ENCODE peak calls at places on chromosome 6, in nine cellular contexts. B is heart right ventricle; O is stomach; E is body of pancreas; A is sigmoid colon; N is mammary epithelial cell; I is CD8-positive, alpha-beta T cell; V is GM23338; L is tibial nerve. R is an unnamed sample.

GRCh38 chr6:33958208-33958862 is 154.5 kb upstream of the MLN start:
- DNase-seq in B (no peak), O (no peak), E (no peak), A (no peak), N (no peak), I (no peak), V (peak), L (no peak), R (no peak)

GRCh38 chr6:109255946-109256628 is 126.2 kb downstream of the CD164 start:
- DNase-seq in B (no peak), O (no peak), E (peak), A (no peak), N (no peak), I (no peak), V (no peak), L (no peak), R (no peak)

GRCh38 chr6:40563111-40563510 is 24.1 kb downstream of the LRFN2 start:
- DNase-seq in B (no peak), O (no peak), E (no peak), A (no peak), N (no peak), I (no peak), V (peak), L (no peak), R (no peak)

GRCh38 chr6:42339991-42340401 is 111.7 kb downstream of the TRERF1 start:
- DNase-seq in B (no peak), O (no peak), E (no peak), A (no peak), N (peak), I (no peak), V (no peak), L (no peak), R (peak)

GRCh38 chr6:170017603-170018274 is 266.3 kb downstream of the ERMARD start:
- DNase-seq in B (no peak), O (no peak), E (no peak), A (no peak), N (no peak), I (no peak), V (no peak), L (no peak), R (no peak)

GRCh38 chr6:137165375-137166246 is 7.8 kb downstream of the IL22RA2 start:
- DNase-seq in B (no peak), O (peak), E (peak), A (no peak), N (peak), I (no peak), V (no peak), L (no peak), R (peak)

GRCh38 chr6:111307275-111307858 is 175.7 kb downstream of the REV3L start:
- DNase-seq in B (no peak), O (no peak), E (no peak), A (no peak), N (no peak), I (no peak), V (no peak), L (no peak), R (no peak)

GRCh38 chr6:158816329-158816728 is 2.8 kb downstream of the EZR start:
- DNase-seq in B (no peak), O (no peak), E (peak), A (no peak), N (no peak), I (no peak), V (no peak), L (no peak), R (no peak)

GRCh38 chr6:28683945-28684538 is 158.4 kb downstream of the GPX5 start:
- DNase-seq in B (no peak), O (no peak), E (peak), A (no peak), N (peak), I (no peak), V (peak), L (no peak), R (no peak)

GRCh38 chr6:163321717-163322116 is 92.8 kb upstream of the QKI start:
- DNase-seq in B (no peak), O (no peak), E (no peak), A (no peak), N (no peak), I (no peak), V (no peak), L (no peak), R (no peak)

GRCh38 chr6:12286381-12287132 is 3.6 kb upstream of the EDN1 start:
- DNase-seq in B (no peak), O (no peak), E (no peak), A (no peak), N (no peak), I (no peak), V (no peak), L (no peak), R (no peak)

GRCh38 chr6:13916230-13916944 is 8.4 kb upstream of the RNF182 start:
- DNase-seq in B (no peak), O (no peak), E (peak), A (no peak), N (peak), I (no peak), V (no peak), L (no peak), R (no peak)

GRCh38 chr6:54107470-54107869 is 3.8 kb upstream of the MLIP start:
- DNase-seq in B (no peak), O (no peak), E (no peak), A (no peak), N (no peak), I (no peak), V (no peak), L (no peak), R (no peak)

GRCh38 chr6:29791162-29791561 is 36.5 kb upstream of the HLA-G start:
- DNase-seq in B (no peak), O (no peak), E (no peak), A (no peak), N (peak), I (no peak), V (no peak), L (no peak), R (peak)

GRCh38 chr6:170516783-170517616 is 36.1 kb downstream of the PSMB1 start:
- DNase-seq in B (peak), O (peak), E (peak), A (no peak), N (peak), I (peak), V (peak), L (no peak), R (no peak)

GRCh38 chr6:105836379-105836778 is 249.8 kb upstream of the PRDM1 start:
- DNase-seq in B (no peak), O (no peak), E (no peak), A (no peak), N (no peak), I (no peak), V (no peak), L (no peak), R (no peak)

GRCh38 chr6:119349041-119349340 is 570 bp downstream of the MAN1A1 start:
- DNase-seq in B (no peak), O (peak), E (no peak), A (no peak), N (no peak), I (no peak), V (no peak), L (no peak), R (no peak)

GRCh38 chr6:119348308-119349040 is 1.1 kb downstream of the MAN1A1 start:
- DNase-seq in B (peak), O (peak), E (peak), A (peak), N (no peak), I (peak), V (peak), L (no peak), R (no peak)

GRCh38 chr6:119349341-119350201 is at the start of gene MAN1A1:
- DNase-seq in B (peak), O (peak), E (peak), A (peak), N (peak), I (peak), V (peak), L (peak), R (peak)

GRCh38 chr6:119351005-119351394 is 1.4 kb upstream of the MAN1A1 start:
- DNase-seq in B (no peak), O (no peak), E (no peak), A (no peak), N (peak), I (no peak), V (no peak), L (no peak), R (no peak)

GRCh38 chr6:119350202-119351004 is 842 bp upstream of the MAN1A1 start:
- DNase-seq in B (peak), O (no peak), E (peak), A (no peak), N (peak), I (peak), V (peak), L (no peak), R (peak)
- H3K27ac ChIP-seq in B (peak), O (peak), E (peak), A (peak), N (no peak), I (peak), V (no peak), L (peak), R (peak)

GRCh38 chr6:4354181-4354580 is 218.8 kb upstream of the ECI2 start:
- DNase-seq in B (no peak), O (peak), E (no peak), A (no peak), N (no peak), I (no peak), V (peak), L (no peak), R (no peak)
- TF ChIP-seq CTCF in B (no peak), O (no peak), E (no peak), A (no peak), N (no peak), I (no peak), V (peak), L (no peak), R (peak)

GRCh38 chr6:164415832-164416563 is 893.4 kb downstream of the C6orf118 start:
- DNase-seq in B (peak), O (no peak), E (no peak), A (no peak), N (no peak), I (no peak), V (no peak), L (no peak), R (no peak)
- H3K27ac ChIP-seq in B (peak), O (no peak), E (no peak), A (no peak), N (no peak), I (no peak), V (no peak), L (no peak), R (no peak)

DNA sequence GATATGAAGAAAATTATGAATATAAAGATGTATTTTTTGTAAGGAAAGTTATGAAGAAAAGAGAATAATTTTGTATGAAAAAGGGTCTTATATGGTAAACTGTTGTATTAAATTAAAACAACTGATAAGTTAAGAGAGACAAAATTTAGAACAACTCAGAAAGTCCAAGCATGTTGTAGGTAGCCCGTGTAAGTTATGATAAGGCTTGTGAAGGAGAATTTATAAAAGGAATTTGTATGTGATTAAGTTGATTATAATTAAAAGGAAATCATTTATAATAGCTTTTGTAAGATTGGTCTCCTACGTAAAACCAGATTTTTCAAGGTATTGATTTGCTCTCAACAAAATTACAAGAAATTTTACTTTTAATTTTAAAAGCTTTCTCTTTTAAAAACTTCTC is 1579.3 kb downstream of the HACE1 start:
- DNase-seq in B (no peak), O (no peak), E (no peak), A (no peak), N (no peak), I (no peak), V (no peak), L (no peak), R (no peak)
- TF ChIP-seq CTCF in B (no peak), O (no peak), E (no peak), A (no peak), N (no peak), I (no peak), V (no peak), L (no peak), R (no peak)

GRCh38 chr6:121314407-121315112 is 19.7 kb downstream of the TBC1D32 start:
- DNase-seq in B (no peak), O (no peak), E (no peak), A (no peak), N (no peak), I (no peak), V (no peak), L (no peak), R (no peak)

GRCh38 chr6:121305957-121306607 is 28.2 kb downstream of the TBC1D32 start:
- DNase-seq in B (no peak), O (no peak), E (no peak), A (no peak), N (peak), I (no peak), V (peak), L (no peak), R (peak)

GRCh38 chr6:121309768-121310473 is 24.4 kb downstream of the TBC1D32 start:
- DNase-seq in B (no peak), O (no peak), E (no peak), A (no peak), N (peak), I (no peak), V (no peak), L (no peak), R (peak)

GRCh38 chr6:121310495-121310894 is 23.8 kb downstream of the TBC1D32 start:
- DNase-seq in B (no peak), O (no peak), E (no peak), A (no peak), N (no peak), I (no peak), V (no peak), L (no peak), R (no peak)
- H3K27ac ChIP-seq in B (no peak), O (no peak), E (no peak), A (no peak), N (peak), I (no peak), V (no peak), L (no peak), R (peak)

GRCh38 chr6:150713876-150714275 is 114.2 kb downstream of the PLEKHG1 start:
- DNase-seq in B (no peak), O (no peak), E (no peak), A (no peak), N (no peak), I (no peak), V (no peak), L (no peak), R (no peak)

GRCh38 chr6:150712502-150713252 is 113.0 kb downstream of the PLEKHG1 start:
- DNase-seq in B (no peak), O (no peak), E (no peak), A (no peak), N (peak), I (no peak), V (no peak), L (no peak), R (peak)

GRCh38 chr6:150710236-150710635 is 110.6 kb downstream of the PLEKHG1 start:
- DNase-seq in B (no peak), O (peak), E (no peak), A (no peak), N (no peak), I (no peak), V (no peak), L (no peak), R (no peak)

GRCh38 chr6:150711584-150712501 is 112.2 kb downstream of the PLEKHG1 start:
- DNase-seq in B (peak), O (peak), E (peak), A (no peak), N (no peak), I (no peak), V (no peak), L (no peak), R (no peak)

GRCh38 chr6:150711061-150711460 is 111.4 kb downstream of the PLEKHG1 start:
- DNase-seq in B (no peak), O (no peak), E (no peak), A (no peak), N (no peak), I (no peak), V (no peak), L (no peak), R (no peak)
- TF ChIP-seq CTCF in B (no peak), O (no peak), E (no peak), A (no peak), N (no peak), I (no peak), V (peak), L (no peak), R (no peak)

GRCh38 chr6:18422136-18422535 is 35.0 kb downstream of the RNF144B start:
- DNase-seq in B (no peak), O (no peak), E (no peak), A (no peak), N (no peak), I (no peak), V (no peak), L (no peak), R (no peak)

GRCh38 chr6:18423426-18423825 is 36.3 kb downstream of the RNF144B start:
- DNase-seq in B (no peak), O (no peak), E (no peak), A (no peak), N (no peak), I (no peak), V (no peak), L (no peak), R (no peak)

GRCh38 chr6:18425218-18425617 is 38.1 kb downstream of the RNF144B start:
- DNase-seq in B (no peak), O (no peak), E (no peak), A (no peak), N (no peak), I (no peak), V (no peak), L (no peak), R (no peak)

GRCh38 chr6:18429655-18430054 is 42.5 kb downstream of the RNF144B start:
- DNase-seq in B (no peak), O (no peak), E (no peak), A (no peak), N (no peak), I (no peak), V (no peak), L (no peak), R (no peak)

GRCh38 chr6:18424201-18424600 is 37.1 kb downstream of the RNF144B start:
- DNase-seq in B (no peak), O (no peak), E (no peak), A (no peak), N (no peak), I (no peak), V (peak), L (no peak), R (no peak)
- H3K27ac ChIP-seq in B (no peak), O (no peak), E (no peak), A (no peak), N (no peak), I (no peak), V (no peak), L (no peak), R (no peak)

DNA sequence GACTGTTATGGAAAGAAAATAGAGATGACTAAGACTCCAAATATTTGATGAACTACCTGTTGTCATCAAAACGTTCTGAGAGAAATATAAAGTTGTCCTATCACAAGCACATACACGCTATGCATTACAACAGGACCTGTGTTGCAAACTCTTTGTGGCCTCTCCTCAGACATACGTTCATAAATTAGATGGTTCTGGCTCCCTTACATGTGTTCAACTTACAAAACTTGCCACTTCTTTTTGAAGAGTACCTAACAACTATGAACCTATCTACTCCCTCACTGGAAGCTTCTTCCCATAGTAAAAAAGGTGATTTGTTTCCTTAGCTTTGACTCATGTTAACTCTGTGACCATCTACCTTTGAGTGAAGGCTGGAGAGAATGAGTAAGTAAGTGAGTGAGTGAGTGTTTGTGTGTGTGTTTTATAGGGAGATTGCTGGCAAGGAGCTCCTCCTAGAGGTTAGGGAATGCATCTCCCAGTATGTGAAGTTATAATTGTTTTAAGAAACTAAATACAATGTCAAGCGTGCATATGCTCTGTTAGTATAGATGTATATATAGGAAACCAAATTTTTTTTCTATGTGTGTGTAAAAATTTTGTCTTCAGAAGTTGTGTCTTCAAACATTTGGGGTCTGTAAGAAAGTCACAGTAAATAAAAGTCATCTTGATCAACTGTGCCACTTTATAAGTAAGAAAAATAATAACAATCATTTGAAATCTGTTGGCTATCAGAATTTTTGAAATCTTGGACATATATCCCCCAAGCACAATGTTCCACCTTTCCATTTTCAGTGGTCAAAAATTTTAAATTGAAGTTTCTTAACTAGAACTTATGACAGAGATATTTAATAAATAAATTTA is 1211.1 kb upstream of the GJE1 start:
- DNase-seq in B (peak), O (no peak), E (peak), A (no peak), N (peak), I (no peak), V (peak), L (no peak), R (peak)
- TF ChIP-seq CTCF in B (peak), O (no peak), E (peak), A (peak), N (peak), I (no peak), V (peak), L (peak), R (peak)

DNA sequence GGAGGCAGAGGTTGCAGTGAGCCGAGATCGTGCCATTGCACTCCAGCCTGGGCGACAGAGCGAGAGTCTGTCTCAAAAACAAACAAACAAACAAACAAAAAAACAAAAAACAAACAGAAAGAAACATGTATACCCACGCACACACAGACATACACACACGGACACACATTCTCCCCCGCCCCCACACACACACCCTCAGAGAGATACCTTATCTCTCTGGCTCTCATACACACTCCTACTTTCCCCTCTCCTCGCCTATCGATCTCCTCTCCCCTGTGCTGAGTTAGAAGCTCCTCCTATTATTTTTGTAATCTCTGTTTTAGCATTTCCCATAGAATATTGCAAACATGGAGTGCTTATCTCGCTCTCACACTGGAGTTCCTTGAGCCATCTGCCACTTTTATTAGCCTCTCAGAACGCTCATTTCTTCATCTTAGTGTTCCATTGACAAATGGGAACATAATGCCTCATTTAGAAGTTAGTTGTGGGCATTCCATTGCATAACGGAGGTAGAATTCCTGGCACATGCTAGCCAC is 144.2 kb upstream of the CITED2 start:
- DNase-seq in B (no peak), O (no peak), E (no peak), A (no peak), N (no peak), I (no peak), V (no peak), L (no peak), R (no peak)
- H3K27ac ChIP-seq in B (no peak), O (no peak), E (no peak), A (no peak), N (no peak), I (no peak), V (no peak), L (no peak), R (no peak)

R was measured in foreskin keratinocyte.